ENCODE peak calls at places on chromosome 1, in seven cellular contexts. One of them, this sample, is unnamed.

GRCh38 chr1:46543382-46543760 is 8.1 kb downstream of the KNCN start:
- DNase-seq in effector memory CD4-positive, alpha-beta T cell: no peak
- DNase-seq in ureter: no peak
- DNase-seq in effector memory CD8-positive, alpha-beta T cell: no peak
- DNase-seq in SW480: no peak
- DNase-seq in NCI-H774: no peak
- DNase-seq in stimulated activated CD4-positive, alpha-beta T cell treated with anti-CD3 and anti-CD28 coated beads, Interleukin-1b, Interleukin-23, amount 100 ng/mL, for 1 hour: no peak
- DNase-seq in this sample: no peak

GRCh38 chr1:172662464-172663109 is 3.7 kb downstream of the FASLG start:
- DNase-seq in stimulated activated CD4-positive, alpha-beta T cell treated with anti-CD3 and anti-CD28 coated beads, Interleukin-1b, Interleukin-23, amount 100 ng/mL, for 1 hour: peak
- DNase-seq in effector memory CD8-positive, alpha-beta T cell: peak
- DNase-seq in SW480: no peak
- DNase-seq in ureter: peak
- DNase-seq in NCI-H774: no peak
- DNase-seq in effector memory CD4-positive, alpha-beta T cell: peak
- DNase-seq in this sample: peak

GRCh38 chr1:58896211-58897183 is 112.7 kb upstream of the JUN start:
- DNase-seq in ureter: peak
- DNase-seq in stimulated activated CD4-positive, alpha-beta T cell treated with anti-CD3 and anti-CD28 coated beads, Interleukin-1b, Interleukin-23, amount 100 ng/mL, for 1 hour: no peak
- DNase-seq in SW480: peak
- DNase-seq in NCI-H774: peak
- DNase-seq in effector memory CD8-positive, alpha-beta T cell: no peak
- DNase-seq in effector memory CD4-positive, alpha-beta T cell: no peak
- DNase-seq in this sample: peak

GRCh38 chr1:245031041-245031440 is 123.7 kb upstream of the KIF26B start:
- DNase-seq in effector memory CD4-positive, alpha-beta T cell: no peak
- DNase-seq in stimulated activated CD4-positive, alpha-beta T cell treated with anti-CD3 and anti-CD28 coated beads, Interleukin-1b, Interleukin-23, amount 100 ng/mL, for 1 hour: no peak
- DNase-seq in effector memory CD8-positive, alpha-beta T cell: no peak
- DNase-seq in SW480: no peak
- DNase-seq in NCI-H774: no peak
- DNase-seq in ureter: no peak
- DNase-seq in this sample: no peak

GRCh38 chr1:85628791-85629531 is 48.4 kb downstream of the CCN1 start:
- DNase-seq in NCI-H774: peak
- DNase-seq in effector memory CD4-positive, alpha-beta T cell: no peak
- DNase-seq in SW480: peak
- DNase-seq in stimulated activated CD4-positive, alpha-beta T cell treated with anti-CD3 and anti-CD28 coated beads, Interleukin-1b, Interleukin-23, amount 100 ng/mL, for 1 hour: no peak
- DNase-seq in ureter: peak
- DNase-seq in effector memory CD8-positive, alpha-beta T cell: no peak
- DNase-seq in this sample: peak

GRCh38 chr1:43522776-43523480 is 7.8 kb upstream of the PTPRF start:
- DNase-seq in stimulated activated CD4-positive, alpha-beta T cell treated with anti-CD3 and anti-CD28 coated beads, Interleukin-1b, Interleukin-23, amount 100 ng/mL, for 1 hour: no peak
- DNase-seq in ureter: no peak
- DNase-seq in NCI-H774: no peak
- DNase-seq in effector memory CD8-positive, alpha-beta T cell: no peak
- DNase-seq in effector memory CD4-positive, alpha-beta T cell: no peak
- DNase-seq in SW480: peak
- DNase-seq in this sample: no peak

GRCh38 chr1:186829679-186830587 is 1.2 kb downstream of the PLA2G4A start:
- DNase-seq in ureter: no peak
- DNase-seq in stimulated activated CD4-positive, alpha-beta T cell treated with anti-CD3 and anti-CD28 coated beads, Interleukin-1b, Interleukin-23, amount 100 ng/mL, for 1 hour: no peak
- DNase-seq in effector memory CD4-positive, alpha-beta T cell: no peak
- DNase-seq in effector memory CD8-positive, alpha-beta T cell: no peak
- DNase-seq in NCI-H774: no peak
- DNase-seq in SW480: no peak
- DNase-seq in this sample: peak

GRCh38 chr1:168483531-168483930 is 60.3 kb downstream of the XCL2 start:
- DNase-seq in SW480: no peak
- DNase-seq in ureter: no peak
- DNase-seq in effector memory CD4-positive, alpha-beta T cell: no peak
- DNase-seq in stimulated activated CD4-positive, alpha-beta T cell treated with anti-CD3 and anti-CD28 coated beads, Interleukin-1b, Interleukin-23, amount 100 ng/mL, for 1 hour: no peak
- DNase-seq in effector memory CD8-positive, alpha-beta T cell: no peak
- DNase-seq in NCI-H774: no peak
- DNase-seq in this sample: no peak

GRCh38 chr1:204417231-204417997 is 5.8 kb upstream of the PPP1R15B start:
- DNase-seq in NCI-H774: no peak
- DNase-seq in stimulated activated CD4-positive, alpha-beta T cell treated with anti-CD3 and anti-CD28 coated beads, Interleukin-1b, Interleukin-23, amount 100 ng/mL, for 1 hour: no peak
- DNase-seq in effector memory CD8-positive, alpha-beta T cell: no peak
- DNase-seq in SW480: peak
- DNase-seq in ureter: peak
- DNase-seq in effector memory CD4-positive, alpha-beta T cell: no peak
- DNase-seq in this sample: no peak

GRCh38 chr1:17831619-17832018 is 76.5 kb downstream of the ACTL8 start:
- DNase-seq in SW480: peak
- DNase-seq in ureter: no peak
- DNase-seq in effector memory CD4-positive, alpha-beta T cell: no peak
- DNase-seq in NCI-H774: no peak
- DNase-seq in effector memory CD8-positive, alpha-beta T cell: no peak
- DNase-seq in stimulated activated CD4-positive, alpha-beta T cell treated with anti-CD3 and anti-CD28 coated beads, Interleukin-1b, Interleukin-23, amount 100 ng/mL, for 1 hour: no peak
- DNase-seq in this sample: no peak

GRCh38 chr1:22119626-22120468 is 23.1 kb downstream of the WNT4 start:
- DNase-seq in NCI-H774: no peak
- DNase-seq in effector memory CD8-positive, alpha-beta T cell: no peak
- DNase-seq in ureter: peak
- DNase-seq in stimulated activated CD4-positive, alpha-beta T cell treated with anti-CD3 and anti-CD28 coated beads, Interleukin-1b, Interleukin-23, amount 100 ng/mL, for 1 hour: no peak
- DNase-seq in effector memory CD4-positive, alpha-beta T cell: no peak
- DNase-seq in SW480: no peak
- DNase-seq in this sample: no peak

GRCh38 chr1:15833069-15833679 is 14.3 kb upstream of the SPEN start:
- DNase-seq in ureter: peak
- DNase-seq in NCI-H774: no peak
- DNase-seq in effector memory CD4-positive, alpha-beta T cell: peak
- DNase-seq in effector memory CD8-positive, alpha-beta T cell: peak
- DNase-seq in stimulated activated CD4-positive, alpha-beta T cell treated with anti-CD3 and anti-CD28 coated beads, Interleukin-1b, Interleukin-23, amount 100 ng/mL, for 1 hour: no peak
- DNase-seq in SW480: peak
- DNase-seq in this sample: peak

GRCh38 chr1:229689915-229690314 is 63.9 kb downstream of the URB2 start:
- DNase-seq in effector memory CD8-positive, alpha-beta T cell: no peak
- DNase-seq in stimulated activated CD4-positive, alpha-beta T cell treated with anti-CD3 and anti-CD28 coated beads, Interleukin-1b, Interleukin-23, amount 100 ng/mL, for 1 hour: no peak
- DNase-seq in effector memory CD4-positive, alpha-beta T cell: no peak
- DNase-seq in NCI-H774: no peak
- DNase-seq in SW480: no peak
- DNase-seq in ureter: no peak
- DNase-seq in this sample: no peak

GRCh38 chr1:155070721-155071556 is 7.4 kb downstream of the EFNA4 start:
- DNase-seq in effector memory CD4-positive, alpha-beta T cell: peak
- DNase-seq in SW480: peak
- DNase-seq in effector memory CD8-positive, alpha-beta T cell: peak
- DNase-seq in NCI-H774: peak
- DNase-seq in ureter: no peak
- DNase-seq in stimulated activated CD4-positive, alpha-beta T cell treated with anti-CD3 and anti-CD28 coated beads, Interleukin-1b, Interleukin-23, amount 100 ng/mL, for 1 hour: no peak
- DNase-seq in this sample: peak

GRCh38 chr1:202187040-202187671 is 6.4 kb upstream of the LGR6 start:
- DNase-seq in effector memory CD8-positive, alpha-beta T cell: no peak
- DNase-seq in NCI-H774: no peak
- DNase-seq in effector memory CD4-positive, alpha-beta T cell: no peak
- DNase-seq in ureter: no peak
- DNase-seq in stimulated activated CD4-positive, alpha-beta T cell treated with anti-CD3 and anti-CD28 coated beads, Interleukin-1b, Interleukin-23, amount 100 ng/mL, for 1 hour: no peak
- DNase-seq in SW480: no peak
- DNase-seq in this sample: no peak

GRCh38 chr1:9465640-9466039 is 73.6 kb upstream of the SLC25A33 start:
- DNase-seq in SW480: no peak
- DNase-seq in ureter: no peak
- DNase-seq in NCI-H774: no peak
- DNase-seq in effector memory CD4-positive, alpha-beta T cell: no peak
- DNase-seq in stimulated activated CD4-positive, alpha-beta T cell treated with anti-CD3 and anti-CD28 coated beads, Interleukin-1b, Interleukin-23, amount 100 ng/mL, for 1 hour: no peak
- DNase-seq in effector memory CD8-positive, alpha-beta T cell: no peak
- DNase-seq in this sample: no peak

GRCh38 chr1:201859424-201859823 is 29.3 kb upstream of the SHISA4 start:
- DNase-seq in SW480: no peak
- DNase-seq in effector memory CD4-positive, alpha-beta T cell: no peak
- DNase-seq in NCI-H774: no peak
- DNase-seq in ureter: no peak
- DNase-seq in effector memory CD8-positive, alpha-beta T cell: no peak
- DNase-seq in stimulated activated CD4-positive, alpha-beta T cell treated with anti-CD3 and anti-CD28 coated beads, Interleukin-1b, Interleukin-23, amount 100 ng/mL, for 1 hour: no peak
- DNase-seq in this sample: no peak

This sample was measured in Right ventricle myocardium inferior.